ENCODE peak calls at places on chromosomes 16 and 17, in ten cellular contexts. Q is activated naive CD4-positive, alpha-beta T cell; I is MM.1S; G is stimulated activated effector memory CD8-positive, alpha-beta T cell treated with anti-CD3 and anti-CD28 coated beads, Interleukin-12 subunit alpha, Interleukin-12 subunit beta, amount 100 ng/mL, for 72 hours; F is mammary epithelial cell; K is T follicular helper cell; E is NCI-H1105; B is stimulated activated naive CD8-positive, alpha-beta T cell treated with anti-CD3 and anti-CD28 coated beads, Interleukin-15, Interleukin-2, amounts not matched to agents 100 U/mL and 50 U/mL, for 24 hours; U is neuronal stem cell; A is uterus. P is an unnamed sample.
A peak's percentile ranks its signal among the peaks of the same experiment; 100 is the strongest.

GRCh38 chr16:71412270-71413160 is 29.3 kb downstream of the TLE7 start:
- DNase-seq in E (peak; percentile 56), F (peak; percentile 49), B (peak; percentile 68), Q (peak; percentile 7), I (peak; percentile 78), U (peak; percentile 84), A (peak; percentile 53), G (peak; percentile 61), K (peak; percentile 56), P (peak; percentile 70)

GRCh38 chr17:64240741-64241347 is 22.2 kb downstream of the TEX2 start:
- DNase-seq in F (peak; percentile 65), G (no peak), U (no peak), I (no peak), Q (no peak), K (no peak), E (no peak), A (peak; percentile 78), B (no peak), P (no peak)

GRCh38 chr17:64534187-64534586 is 27.4 kb downstream of the CEP95 start:
- DNase-seq in U (no peak), E (no peak), K (no peak), I (no peak), Q (no peak), B (no peak), G (no peak), F (no peak), A (no peak), P (no peak)

GRCh38 chr16:51641191-51641765 is 490.2 kb upstream of the SALL1 start:
- DNase-seq in Q (no peak), G (no peak), B (no peak), A (no peak), K (no peak), F (no peak), U (no peak), I (no peak), E (no peak), P (no peak)

GRCh38 chr17:78817123-78817522 is 23.5 kb downstream of the USP36 start:
- DNase-seq in Q (no peak), B (peak; percentile 35), F (no peak), G (peak; percentile 48), A (no peak), E (no peak), I (peak; percentile 98), U (no peak), K (peak; percentile 77), P (no peak)

GRCh38 chr16:47198180-47198575 is 54.4 kb upstream of the NETO2 start:
- DNase-seq in G (no peak), B (no peak), E (no peak), I (no peak), A (no peak), K (no peak), F (no peak), U (no peak), Q (no peak), P (no peak)

GRCh38 chr17:78176548-78177025 is 8.2 kb downstream of the SYNGR2 start:
- DNase-seq in G (peak; percentile 68), Q (peak; percentile 59), E (no peak), K (peak; percentile 63), I (peak; percentile 73), F (peak; percentile 26), U (no peak), A (peak; percentile 68), B (peak; percentile 83), P (no peak)

GRCh38 chr17:41687828-41688640 is 651 bp upstream of the EIF1 start:
- DNase-seq in K (peak; percentile 57), E (peak; percentile 33), B (peak; percentile 70), I (peak; percentile 59), Q (peak; percentile 19), A (peak; percentile 58), U (no peak), F (peak; percentile 66), G (no peak), P (peak; percentile 46)

GRCh38 chr17:1053661-1054360 is 56.9 kb downstream of the TIMM22 start:
- DNase-seq in K (no peak), A (no peak), G (no peak), U (no peak), B (no peak), E (no peak), Q (no peak), I (no peak), F (no peak), P (no peak)

GRCh38 chr17:28030386-28030785 is 12.1 kb upstream of the NLK start:
- DNase-seq in F (no peak), E (peak; percentile 19), G (no peak), Q (no peak), U (no peak), B (no peak), A (no peak), I (no peak), K (no peak), P (no peak)

GRCh38 chr17:40556884-40557414 is 8.3 kb downstream of the CCR7 start:
- DNase-seq in K (no peak), I (no peak), E (no peak), U (no peak), F (no peak), A (peak; percentile 71), B (no peak), G (no peak), Q (no peak), P (no peak)

GRCh38 chr17:42387663-42388380 is 420 bp downstream of the STAT3 start:
- DNase-seq in Q (no peak), F (peak; percentile 62), A (peak; percentile 49), G (peak; percentile 27), E (no peak), K (no peak), I (peak; percentile 18), B (peak; percentile 59), U (no peak), P (peak; percentile 42)

GRCh38 chr17:309361-309888 is 43.2 kb downstream of the RPH3AL start:
- DNase-seq in A (no peak), U (peak; percentile 68), G (no peak), Q (no peak), K (no peak), I (no peak), F (no peak), B (peak; percentile 40), E (no peak), P (no peak)

GRCh38 chr16:82660078-82660645 is 33.4 kb downstream of the CDH13 start:
- DNase-seq in F (peak; percentile 51), Q (no peak), U (no peak), G (no peak), E (no peak), A (no peak), B (peak; percentile 29), I (no peak), K (no peak), P (no peak)

GRCh38 chr17:76421054-76421427 is 31.9 kb downstream of the UBE2O start:
- DNase-seq in E (no peak), U (no peak), K (no peak), I (no peak), Q (no peak), F (no peak), G (no peak), B (no peak), A (no peak), P (no peak)

GRCh38 chr16:11291021-11291716 is 10.0 kb upstream of the PRM1 start:
- DNase-seq in K (no peak), U (no peak), G (no peak), I (no peak), E (no peak), B (no peak), F (no peak), Q (no peak), A (no peak), P (no peak)

GRCh38 chr16:19687279-19687678 is 30.7 kb downstream of the KNOP1 start:
- DNase-seq in K (no peak), G (no peak), Q (no peak), E (no peak), I (no peak), A (no peak), B (no peak), F (no peak), U (no peak), P (no peak)

GRCh38 chr16:84718-85452 is 6.9 kb downstream of the MPG start:
- DNase-seq in G (peak; percentile 56), U (no peak), F (peak; percentile 76), I (peak; percentile 26), E (no peak), A (peak; percentile 47), Q (no peak), B (peak; percentile 79), K (no peak), P (no peak)

GRCh38 chr17:57986841-57987581 is 1.0 kb downstream of the VEZF1 start:
- DNase-seq in K (peak; percentile 16), E (no peak), Q (no peak), A (peak; percentile 52), G (peak; percentile 19), B (peak; percentile 63), F (peak; percentile 67), U (peak; percentile 63), I (no peak), P (peak; percentile 47)

GRCh38 chr16:50065624-50066481 is at the start of gene HEATR3:
- DNase-seq in K (peak; percentile 88), Q (peak; percentile 85), I (peak; percentile 94), F (peak; percentile 84), E (peak; percentile 93), U (peak; percentile 88), B (peak; percentile 96), A (peak; percentile 97), G (peak; percentile 90), P (peak; percentile 89)

GRCh38 chr17:55609737-55610201 is 98.5 kb upstream of the SMIM36 start:
- DNase-seq in Q (no peak), U (no peak), E (no peak), B (no peak), K (no peak), F (no peak), I (no peak), A (no peak), G (no peak), P (no peak)

GRCh38 chr17:59149841-59150511 is 5.0 kb downstream of the SKA2 start:
- DNase-seq in K (no peak), B (no peak), I (no peak), U (no peak), E (no peak), Q (no peak), F (peak; percentile 61), G (no peak), A (no peak), P (no peak)

GRCh38 chr17:37839196-37839978 is 84.8 kb upstream of the TBC1D3K start:
- DNase-seq in E (no peak), F (no peak), A (no peak), I (no peak), U (no peak), K (no peak), Q (no peak), G (no peak), B (no peak), P (no peak)

GRCh38 chr17:28725166-28725659 is 820 bp downstream of the TLCD1 start:
- DNase-seq in F (no peak), A (no peak), G (no peak), K (no peak), U (no peak), E (no peak), B (no peak), Q (no peak), I (peak; percentile 54), P (peak; percentile 22)

GRCh38 chr16:23835390-23836077 is at the start of gene PRKCB:
- DNase-seq in I (peak; percentile 90), F (peak; percentile 47), U (peak; percentile 90), E (peak; percentile 43), B (peak; percentile 93), K (peak; percentile 86), G (peak; percentile 90), A (peak; percentile 47), Q (peak; percentile 77), P (peak; percentile 11)

GRCh38 chr16:69796285-69797118 is 34.4 kb downstream of the WWP2 start:
- DNase-seq in B (no peak), I (peak; percentile 62), E (peak; percentile 2), A (peak; percentile 25), G (no peak), F (peak; percentile 49), Q (no peak), U (peak; percentile 58), K (no peak), P (peak; percentile 44)

GRCh38 chr16:16101585-16101984 is 121.7 kb downstream of the ABCC6 start:
- DNase-seq in A (no peak), K (no peak), B (no peak), G (no peak), Q (no peak), I (no peak), U (no peak), F (no peak), E (no peak), P (no peak)

GRCh38 chr17:39553326-39553945 is 54.3 kb downstream of the NEUROD2 start:
- DNase-seq in E (no peak), K (no peak), B (no peak), A (no peak), F (peak; percentile 65), Q (no peak), U (no peak), G (no peak), I (no peak), P (no peak)